ENCODE peak calls at places on chromosome 12, in six cellular contexts. T is lower leg skin, K is PC-3, O is NCI-H1048, D is AG04450, W is mesendoderm. U is an unnamed sample.

GRCh38 chr12:46442239-46442638 is 69.7 kb upstream of the SLC38A2 start:
- DNase-seq in T (no peak), K (peak), O (no peak), D (no peak), W (no peak), U (peak)

GRCh38 chr12:54262403-54262925 is 17.5 kb downstream of the CBX5 start:
- DNase-seq in T (no peak), K (no peak), O (no peak), D (no peak), W (peak), U (no peak)

GRCh38 chr12:11927311-11927935 is 143.3 kb upstream of the BCL2L14 start:
- DNase-seq in T (no peak), K (no peak), O (no peak), D (no peak), W (peak), U (no peak)

GRCh38 chr12:109613611-109614455 is 40.2 kb downstream of the MVK start:
- DNase-seq in T (no peak), K (no peak), O (no peak), D (no peak), W (no peak), U (no peak)

GRCh38 chr12:57008113-57008687 is 1.9 kb upstream of the ZBTB39 start:
- DNase-seq in T (no peak), K (peak), O (no peak), D (peak), W (peak), U (peak)

GRCh38 chr12:56520025-56520810 is 1.4 kb upstream of the RBMS2 start:
- DNase-seq in T (no peak), K (no peak), O (no peak), D (no peak), W (no peak), U (no peak)

GRCh38 chr12:11242656-11243055 is 26.9 kb downstream of the PRB3 start:
- DNase-seq in T (no peak), K (no peak), O (no peak), D (no peak), W (no peak), U (no peak)

GRCh38 chr12:117494833-117495714 is 133.6 kb upstream of the NOS1 start:
- DNase-seq in T (no peak), K (peak), O (no peak), D (no peak), W (peak), U (no peak)

GRCh38 chr12:10101042-10101579 is 2.3 kb upstream of the CLEC1A start:
- DNase-seq in T (peak), K (no peak), O (no peak), D (no peak), W (peak), U (peak)

GRCh38 chr12:118055144-118055557 is 5.8 kb downstream of the WSB2 start:
- DNase-seq in T (no peak), K (peak), O (no peak), D (no peak), W (peak), U (no peak)

GRCh38 chr12:6996040-6996441 is 22.2 kb downstream of the LPCAT3 start:
- DNase-seq in T (no peak), K (peak), O (no peak), D (peak), W (peak), U (no peak)

GRCh38 chr12:33322519-33322918 is 117.1 kb downstream of the SYT10 start:
- DNase-seq in T (no peak), K (no peak), O (peak), D (no peak), W (no peak), U (no peak)

GRCh38 chr12:31832740-31833540 is 104.1 kb upstream of the AMN1 start:
- DNase-seq in T (no peak), K (no peak), O (no peak), D (no peak), W (no peak), U (no peak)

GRCh38 chr12:93803408-93803807 is 126.2 kb downstream of the CRADD start:
- DNase-seq in T (no peak), K (no peak), O (no peak), D (no peak), W (no peak), U (peak)

GRCh38 chr12:115273446-115273845 is 589.5 kb upstream of the TBX3 start:
- DNase-seq in T (no peak), K (no peak), O (no peak), D (no peak), W (peak), U (peak)

GRCh38 chr12:113468365-113469223 is 3.1 kb downstream of the LHX5 start:
- DNase-seq in T (no peak), K (no peak), O (no peak), D (no peak), W (no peak), U (no peak)

GRCh38 chr12:43336962-43337555 is 214.9 kb downstream of the ADAMTS20 start:
- DNase-seq in T (no peak), K (peak), O (peak), D (no peak), W (peak), U (peak)

GRCh38 chr12:53975816-53976152 is 1.0 kb upstream of the HOTAIR start:
- DNase-seq in T (no peak), K (no peak), O (no peak), D (no peak), W (no peak), U (no peak)

GRCh38 chr12:111410229-111411186 is 4.8 kb downstream of the SH2B3 start:
- DNase-seq in T (no peak), K (no peak), O (no peak), D (no peak), W (no peak), U (no peak)

GRCh38 chr12:6936642-6937480 is 6.8 kb upstream of the RNU7-1 start:
- DNase-seq in T (no peak), K (no peak), O (no peak), D (no peak), W (peak), U (no peak)

GRCh38 chr12:107641154-107641553 is 44.4 kb upstream of the PWP1 start:
- DNase-seq in T (no peak), K (no peak), O (no peak), D (no peak), W (no peak), U (no peak)

GRCh38 chr12:107402041-107403022 is 283.3 kb upstream of the PWP1 start:
- DNase-seq in T (no peak), K (peak), O (no peak), D (no peak), W (peak), U (peak)

GRCh38 chr12:62252576-62252975 is 7.6 kb upstream of the USP15 start:
- DNase-seq in T (no peak), K (no peak), O (no peak), D (no peak), W (no peak), U (no peak)

GRCh38 chr12:57619434-57620244 is 8.4 kb downstream of the ARHGEF25 start:
- DNase-seq in T (no peak), K (no peak), O (no peak), D (no peak), W (peak), U (no peak)

GRCh38 chr12:125443316-125443715 is 378.1 kb downstream of the AACS start:
- DNase-seq in T (no peak), K (no peak), O (no peak), D (no peak), W (no peak), U (no peak)

GRCh38 chr12:108609535-108610335 is 11.9 kb upstream of the TMEM119 start:
- DNase-seq in T (peak), K (no peak), O (no peak), D (peak), W (no peak), U (no peak)

GRCh38 chr12:47281667-47282171 is 202.0 kb upstream of the AMIGO2 start:
- DNase-seq in T (no peak), K (peak), O (no peak), D (no peak), W (no peak), U (peak)

GRCh38 chr12:94149781-94150482 is 1.6 kb downstream of the PLXNC1 start:
- DNase-seq in T (no peak), K (no peak), O (no peak), D (no peak), W (peak), U (no peak)

GRCh38 chr12:65442418-65442817 is 163.9 kb downstream of the MSRB3 start:
- DNase-seq in T (no peak), K (no peak), O (no peak), D (no peak), W (no peak), U (no peak)

GRCh38 chr12:45959728-45960127 is 30.6 kb downstream of the SCAF11 start:
- DNase-seq in T (no peak), K (no peak), O (no peak), D (no peak), W (no peak), U (no peak)

GRCh38 chr12:114952573-114953196 is 268.7 kb upstream of the TBX3 start:
- DNase-seq in T (no peak), K (no peak), O (no peak), D (no peak), W (no peak), U (no peak)